ENCODE peak calls at places on chromosome 20, in ten cellular contexts. C, Y, V, Z, P, K, T, I, O and M are unnamed samples.

GRCh38 chr20:2738331-2738730 is 45.8 kb downstream of the EBF4 start:
- DNase-seq in Z (no peak), V (no peak), O (no peak), C (no peak), Y (no peak), K (no peak), I (no peak), P (no peak), T (no peak), M (no peak)

GRCh38 chr20:11166716-11167115 is 492.9 kb upstream of the JAG1 start:
- DNase-seq in Z (no peak), C (no peak), P (no peak), O (no peak), V (no peak), Y (no peak), I (peak), K (no peak), T (no peak), M (no peak)

GRCh38 chr20:16082051-16082550 is 491.1 kb downstream of the KIF16B start:
- DNase-seq in O (no peak), Y (no peak), Z (no peak), I (no peak), V (no peak), T (no peak), C (no peak), P (no peak), K (no peak), M (no peak)

GRCh38 chr20:24891546-24892393 is 57.3 kb upstream of the CST7 start:
- DNase-seq in K (no peak), P (no peak), V (no peak), Z (no peak), T (no peak), O (no peak), C (no peak), Y (no peak), I (no peak), M (no peak)

GRCh38 chr20:37220796-37221195 is 40.8 kb downstream of the GHRH start:
- DNase-seq in C (no peak), K (no peak), I (peak), Z (peak), T (peak), Y (no peak), V (no peak), P (no peak), O (peak), M (no peak)

GRCh38 chr20:1841554-1842140 is 53.6 kb upstream of the SIRPA start:
- DNase-seq in Y (no peak), V (peak), P (peak), I (no peak), Z (no peak), O (peak), K (peak), T (peak), C (no peak), M (no peak)

GRCh38 chr20:17542993-17543412 is 11.8 kb upstream of the BFSP1 start:
- DNase-seq in K (no peak), I (peak), V (no peak), C (no peak), Z (no peak), O (peak), Y (no peak), T (peak), P (no peak), M (no peak)

GRCh38 chr20:62321521-62321948 is 18.7 kb downstream of the ADRM1 start:
- DNase-seq in Z (no peak), I (no peak), O (no peak), C (peak), T (peak), P (peak), V (no peak), K (no peak), Y (no peak), M (no peak)

GRCh38 chr20:62481441-62482135 is 5.8 kb upstream of the GATA5 start:
- DNase-seq in Z (no peak), I (no peak), K (no peak), O (no peak), V (no peak), T (no peak), Y (no peak), C (no peak), P (no peak), M (no peak)

GRCh38 chr20:62362991-62363919 is 3.9 kb downstream of the LAMA5 start:
- DNase-seq in C (no peak), K (peak), V (peak), Z (no peak), O (peak), T (no peak), Y (no peak), I (no peak), P (no peak), M (no peak)

DNA sequence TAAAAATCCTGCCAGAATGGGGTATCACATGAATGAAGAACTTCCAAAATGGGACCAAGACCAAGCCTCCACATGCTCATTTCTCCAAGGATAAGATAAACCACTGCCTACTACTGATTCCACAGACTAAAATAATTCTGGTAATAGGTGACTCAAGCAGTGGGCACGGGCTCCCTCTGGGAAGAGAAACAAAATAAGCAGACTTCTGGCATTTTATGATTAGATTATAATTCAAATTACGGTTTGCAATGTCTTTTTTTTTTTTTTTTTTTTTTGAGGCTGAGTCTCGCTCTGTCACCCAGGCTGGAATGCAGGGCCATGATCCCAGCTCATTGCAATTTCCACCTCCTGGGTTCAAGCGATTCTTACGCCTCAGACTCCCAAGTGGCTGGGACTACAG is 16.0 kb downstream of the UQCC1 start:
- DNase-seq in C (no peak), T (no peak), O (peak), I (peak), V (no peak), K (no peak), Y (no peak), Z (no peak), P (no peak), M (no peak)
- TF ChIP-seq CTCF in C (no peak), T (no peak), O (peak), I (peak), V (no peak), K (no peak), Y (no peak), Z (no peak), P (no peak), M (no peak)

GRCh38 chr20:44091026-44091425 is 96.0 kb downstream of the JPH2 start:
- DNase-seq in I (peak), T (peak), O (no peak), Y (no peak), P (no peak), C (no peak), Z (no peak), V (no peak), K (no peak), M (no peak)
- TF ChIP-seq CTCF in I (no peak), T (peak), O (no peak), Y (no peak), P (no peak), C (no peak), Z (no peak), V (no peak), K (no peak), M (no peak)

DNA sequence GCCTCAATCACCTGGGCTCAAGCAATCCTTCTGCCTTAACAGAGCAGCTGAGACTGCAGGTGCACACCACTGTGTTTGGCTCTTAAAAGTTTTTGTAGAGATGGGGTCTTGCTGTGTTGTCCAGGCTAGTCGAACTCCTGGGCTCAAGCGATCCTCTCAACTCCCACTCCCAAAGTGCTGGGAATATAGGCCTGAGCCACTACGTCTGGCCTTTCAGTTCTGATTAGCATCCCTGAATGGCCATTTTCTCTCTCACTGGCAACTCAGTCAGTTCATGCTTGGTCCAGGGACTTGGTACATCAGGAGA is 28.5 kb downstream of the DNMT3B start:
- DNase-seq in T (no peak), V (peak), Z (no peak), I (no peak), P (no peak), K (no peak), Y (no peak), C (no peak), O (no peak), M (no peak)
- TF ChIP-seq CTCF in T (no peak), V (no peak), Z (no peak), I (no peak), P (no peak), K (no peak), Y (no peak), C (no peak), O (no peak), M (no peak)

GRCh38 chr20:4233520-4233919 is 218.2 kb upstream of the RNF24 start:
- DNase-seq in Y (no peak), T (no peak), C (no peak), K (no peak), I (no peak), Z (no peak), O (no peak), P (no peak), V (no peak), M (no peak)
- TF ChIP-seq CTCF in Y (no peak), T (peak), C (no peak), K (no peak), I (peak), Z (no peak), O (no peak), P (no peak), V (no peak), M (no peak)

DNA sequence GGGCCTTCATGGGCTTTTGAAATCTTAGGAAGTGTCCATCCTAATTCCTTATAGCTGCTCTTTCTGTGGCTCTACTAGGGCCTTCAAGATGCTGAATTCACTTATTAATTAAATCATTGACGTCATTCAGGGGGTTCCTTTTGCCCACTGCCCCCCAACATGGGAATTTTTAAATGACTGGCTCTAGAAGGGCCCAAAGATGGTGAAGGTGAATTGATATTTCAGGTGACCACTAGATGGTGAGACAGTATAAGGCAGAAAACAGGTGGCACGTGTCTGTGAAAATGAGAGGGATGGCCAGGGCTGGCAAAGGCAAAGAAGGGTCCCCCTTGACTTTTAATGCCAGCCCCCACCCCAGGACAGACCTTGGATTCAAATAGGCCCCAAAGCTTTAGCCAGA is 11.8 kb downstream of the GNAS start:
- DNase-seq in T (no peak), V (no peak), C (no peak), P (no peak), O (no peak), Z (no peak), K (no peak), Y (no peak), I (no peak), M (no peak)
- TF ChIP-seq CTCF in T (no peak), V (no peak), C (peak), P (peak), O (no peak), Z (peak), K (peak), Y (peak), I (no peak), M (no peak)

GRCh38 chr20:63483834-63484233 is 11.4 kb upstream of the KCNQ2 start:
- DNase-seq in T (no peak), Z (no peak), O (no peak), K (no peak), Y (no peak), I (no peak), P (no peak), V (peak), C (no peak), M (no peak)
- TF ChIP-seq CTCF in T (no peak), Z (no peak), O (no peak), K (no peak), Y (no peak), I (no peak), P (no peak), V (no peak), C (no peak), M (no peak)